ENCODE peak calls at places on chromosomes 1 and 21, in seven cellular contexts. One of them, this sample, is unnamed.

GRCh38 chr1:233075045-233075444 is 124.6 kb downstream of the NTPCR start:
- DNase-seq in heart right ventricle: no peak
- DNase-seq in neural progenitor cell: no peak
- DNase-seq in Panc1: no peak
- DNase-seq in A549: peak
- DNase-seq in cardiac muscle cell: no peak
- DNase-seq in psoas muscle: no peak
- DNase-seq in this sample: no peak

GRCh38 chr1:10280442-10281350 is 70.3 kb downstream of the KIF1B start:
- DNase-seq in A549: no peak
- DNase-seq in Panc1: no peak
- DNase-seq in cardiac muscle cell: no peak
- DNase-seq in heart right ventricle: no peak
- DNase-seq in psoas muscle: no peak
- DNase-seq in neural progenitor cell: no peak
- DNase-seq in this sample: no peak

GRCh38 chr1:88175631-88176226 is 508.3 kb upstream of the PKN2 start:
- DNase-seq in neural progenitor cell: no peak
- DNase-seq in heart right ventricle: no peak
- DNase-seq in psoas muscle: no peak
- DNase-seq in Panc1: no peak
- DNase-seq in cardiac muscle cell: peak
- DNase-seq in A549: peak
- DNase-seq in this sample: peak

GRCh38 chr1:66438062-66438970 is 95.6 kb upstream of the SGIP1 start:
- DNase-seq in Panc1: no peak
- DNase-seq in psoas muscle: no peak
- DNase-seq in heart right ventricle: no peak
- DNase-seq in cardiac muscle cell: no peak
- DNase-seq in neural progenitor cell: no peak
- DNase-seq in A549: no peak
- DNase-seq in this sample: no peak

GRCh38 chr1:82538876-82539275 is 738.1 kb downstream of the ADGRL2 start:
- DNase-seq in heart right ventricle: no peak
- DNase-seq in psoas muscle: no peak
- DNase-seq in A549: no peak
- DNase-seq in Panc1: no peak
- DNase-seq in neural progenitor cell: no peak
- DNase-seq in cardiac muscle cell: no peak
- DNase-seq in this sample: no peak

GRCh38 chr1:94621392-94621791 is 79.8 kb upstream of the F3 start:
- DNase-seq in neural progenitor cell: no peak
- DNase-seq in A549: peak
- DNase-seq in psoas muscle: no peak
- DNase-seq in cardiac muscle cell: no peak
- DNase-seq in Panc1: no peak
- DNase-seq in heart right ventricle: no peak
- DNase-seq in this sample: no peak

GRCh38 chr1:38735651-38736161 is 123.9 kb downstream of the RRAGC start:
- DNase-seq in cardiac muscle cell: no peak
- DNase-seq in Panc1: no peak
- DNase-seq in heart right ventricle: no peak
- DNase-seq in neural progenitor cell: no peak
- DNase-seq in A549: no peak
- DNase-seq in psoas muscle: no peak
- DNase-seq in this sample: no peak

GRCh38 chr1:212752934-212753497 is 38.6 kb downstream of the NSL1 start:
- DNase-seq in heart right ventricle: no peak
- DNase-seq in A549: no peak
- DNase-seq in neural progenitor cell: no peak
- DNase-seq in Panc1: no peak
- DNase-seq in psoas muscle: no peak
- DNase-seq in cardiac muscle cell: no peak
- DNase-seq in this sample: no peak

GRCh38 chr1:154819628-154820590 is 50.2 kb downstream of the KCNN3 start:
- DNase-seq in psoas muscle: no peak
- DNase-seq in A549: peak
- DNase-seq in neural progenitor cell: peak
- DNase-seq in cardiac muscle cell: peak
- DNase-seq in heart right ventricle: no peak
- DNase-seq in Panc1: peak
- DNase-seq in this sample: no peak

GRCh38 chr1:170927955-170928850 is 7.1 kb upstream of the MROH9 start:
- DNase-seq in A549: peak
- DNase-seq in psoas muscle: no peak
- DNase-seq in neural progenitor cell: no peak
- DNase-seq in heart right ventricle: no peak
- DNase-seq in cardiac muscle cell: no peak
- DNase-seq in Panc1: no peak
- DNase-seq in this sample: no peak

GRCh38 chr1:62386351-62387121 is 50.3 kb upstream of the USP1 start:
- DNase-seq in psoas muscle: no peak
- DNase-seq in Panc1: no peak
- DNase-seq in neural progenitor cell: no peak
- DNase-seq in A549: peak
- DNase-seq in cardiac muscle cell: no peak
- DNase-seq in heart right ventricle: no peak
- DNase-seq in this sample: no peak

GRCh38 chr1:111275079-111275478 is 15.6 kb upstream of the CHIA start:
- DNase-seq in psoas muscle: peak
- DNase-seq in heart right ventricle: peak
- DNase-seq in cardiac muscle cell: no peak
- DNase-seq in neural progenitor cell: no peak
- DNase-seq in A549: peak
- DNase-seq in Panc1: peak
- DNase-seq in this sample: no peak

GRCh38 chr1:29990304-29990703 is 733.1 kb downstream of the MATN1 start:
- DNase-seq in Panc1: no peak
- DNase-seq in heart right ventricle: no peak
- DNase-seq in neural progenitor cell: no peak
- DNase-seq in A549: no peak
- DNase-seq in cardiac muscle cell: no peak
- DNase-seq in psoas muscle: no peak
- DNase-seq in this sample: no peak

GRCh38 chr21:38948981-38949380 is 143.3 kb downstream of the ETS2 start:
- DNase-seq in psoas muscle: no peak
- DNase-seq in Panc1: no peak
- DNase-seq in neural progenitor cell: no peak
- DNase-seq in cardiac muscle cell: no peak
- DNase-seq in heart right ventricle: no peak
- DNase-seq in A549: no peak
- DNase-seq in this sample: no peak

GRCh38 chr1:196515904-196516303 is 92.3 kb downstream of the KCNT2 start:
- DNase-seq in psoas muscle: no peak
- DNase-seq in heart right ventricle: no peak
- DNase-seq in cardiac muscle cell: no peak
- DNase-seq in Panc1: no peak
- DNase-seq in neural progenitor cell: peak
- DNase-seq in A549: no peak
- DNase-seq in this sample: no peak

GRCh38 chr1:109482796-109483638 is 688 bp upstream of the ATXN7L2 start:
- DNase-seq in psoas muscle: no peak
- DNase-seq in neural progenitor cell: peak
- DNase-seq in Panc1: no peak
- DNase-seq in heart right ventricle: peak
- DNase-seq in cardiac muscle cell: peak
- DNase-seq in A549: no peak
- DNase-seq in this sample: peak

GRCh38 chr1:221694109-221694508 is 47.8 kb downstream of the DUSP10 start:
- DNase-seq in neural progenitor cell: no peak
- DNase-seq in heart right ventricle: no peak
- DNase-seq in A549: no peak
- DNase-seq in psoas muscle: no peak
- DNase-seq in cardiac muscle cell: no peak
- DNase-seq in Panc1: no peak
- DNase-seq in this sample: no peak

GRCh38 chr1:221692643-221693042 is 49.2 kb downstream of the DUSP10 start:
- DNase-seq in neural progenitor cell: no peak
- DNase-seq in Panc1: no peak
- DNase-seq in heart right ventricle: no peak
- DNase-seq in cardiac muscle cell: no peak
- DNase-seq in psoas muscle: no peak
- DNase-seq in A549: no peak
- DNase-seq in this sample: no peak

GRCh38 chr1:221691320-221691719 is 50.6 kb downstream of the DUSP10 start:
- DNase-seq in neural progenitor cell: no peak
- DNase-seq in Panc1: no peak
- DNase-seq in A549: no peak
- DNase-seq in cardiac muscle cell: no peak
- DNase-seq in heart right ventricle: no peak
- DNase-seq in psoas muscle: no peak
- DNase-seq in this sample: no peak

GRCh38 chr1:221695346-221695745 is 46.5 kb downstream of the DUSP10 start:
- DNase-seq in neural progenitor cell: no peak
- DNase-seq in cardiac muscle cell: no peak
- DNase-seq in A549: no peak
- DNase-seq in Panc1: no peak
- DNase-seq in psoas muscle: no peak
- DNase-seq in heart right ventricle: no peak
- DNase-seq in this sample: no peak

GRCh38 chr1:221693087-221693486 is 48.8 kb downstream of the DUSP10 start:
- DNase-seq in cardiac muscle cell: no peak
- DNase-seq in A549: no peak
- DNase-seq in neural progenitor cell: no peak
- DNase-seq in psoas muscle: no peak
- DNase-seq in Panc1: no peak
- DNase-seq in heart right ventricle: no peak
- DNase-seq in this sample: no peak
- TF ChIP-seq CTCF in cardiac muscle cell: no peak
- TF ChIP-seq CTCF in A549: no peak
- TF ChIP-seq CTCF in neural progenitor cell: peak
- TF ChIP-seq CTCF in psoas muscle: no peak
- TF ChIP-seq CTCF in Panc1: no peak
- TF ChIP-seq CTCF in heart right ventricle: no peak
- TF ChIP-seq CTCF in this sample: no peak

DNA sequence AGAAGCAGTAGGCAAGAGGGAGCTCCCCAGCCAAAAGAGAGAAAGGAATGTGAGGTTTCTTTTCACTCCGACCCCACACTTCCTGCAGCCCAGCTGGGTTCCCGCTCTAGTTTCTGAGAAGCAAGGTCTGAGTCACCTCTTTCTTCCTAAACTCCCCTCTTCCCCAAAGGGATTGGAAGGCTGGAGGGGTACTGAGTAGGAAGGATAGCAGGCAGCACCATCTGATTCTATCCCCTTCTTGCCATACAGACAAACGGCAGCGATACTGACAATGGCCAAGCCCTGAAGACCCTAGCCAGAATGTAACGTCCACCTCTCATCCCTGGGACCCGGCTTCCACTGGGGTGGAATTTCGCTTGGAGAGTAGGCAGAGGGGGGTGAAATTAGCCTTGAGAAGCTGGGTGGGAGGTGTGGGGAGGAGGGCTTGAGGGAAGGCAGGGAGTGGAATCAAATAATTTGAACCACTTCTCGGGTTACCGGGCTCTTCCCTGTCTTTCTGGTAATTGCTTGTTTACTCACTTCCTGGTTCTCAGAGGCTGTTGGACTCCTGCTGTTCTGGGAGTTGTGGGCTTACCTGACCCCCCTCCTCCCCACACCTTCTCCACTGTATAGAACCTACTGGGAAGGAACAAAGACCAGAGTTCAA is 13.2 kb downstream of the IER5 start:
- DNase-seq in heart right ventricle: no peak
- DNase-seq in A549: no peak
- DNase-seq in neural progenitor cell: peak
- DNase-seq in psoas muscle: no peak
- DNase-seq in cardiac muscle cell: no peak
- DNase-seq in Panc1: no peak
- DNase-seq in this sample: no peak
- H3K4me3 ChIP-seq in heart right ventricle: no peak
- H3K4me3 ChIP-seq in A549: no peak
- H3K4me3 ChIP-seq in neural progenitor cell: peak
- H3K4me3 ChIP-seq in psoas muscle: no peak
- H3K4me3 ChIP-seq in cardiac muscle cell: no peak
- H3K4me3 ChIP-seq in Panc1: peak
- H3K4me3 ChIP-seq in this sample: no peak

GRCh38 chr1:65147424-65148177 is 402 bp upstream of the AK4 start:
- DNase-seq in A549: peak
- DNase-seq in cardiac muscle cell: peak
- DNase-seq in Panc1: no peak
- DNase-seq in neural progenitor cell: peak
- DNase-seq in heart right ventricle: peak
- DNase-seq in psoas muscle: peak
- DNase-seq in this sample: peak
- H3K27ac ChIP-seq in A549: peak
- H3K27ac ChIP-seq in cardiac muscle cell: no peak
- H3K27ac ChIP-seq in Panc1: no peak
- H3K27ac ChIP-seq in neural progenitor cell: no peak
- H3K27ac ChIP-seq in heart right ventricle: peak
- H3K27ac ChIP-seq in psoas muscle: peak
- H3K27ac ChIP-seq in this sample: peak

DNA sequence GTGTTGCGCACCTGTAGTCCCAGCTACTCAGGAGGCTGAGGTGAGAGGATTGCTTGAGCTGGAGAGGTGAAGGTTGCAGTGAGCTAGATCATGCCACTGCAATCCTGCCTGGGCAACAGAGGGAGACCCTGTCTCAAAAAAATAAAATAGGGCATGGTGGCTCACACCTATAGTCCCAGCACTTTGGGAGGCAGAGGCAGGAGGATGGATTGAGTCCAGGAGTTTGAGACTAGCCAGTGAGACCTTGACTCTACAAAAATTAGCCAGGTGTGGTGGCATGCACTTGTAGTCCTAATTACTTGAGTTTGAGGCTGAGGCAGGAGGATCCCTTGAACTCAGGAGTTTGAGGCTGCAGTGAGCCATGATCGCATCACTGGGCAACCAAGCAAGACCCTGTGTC is 9.7 kb downstream of the RPL11 start:
- DNase-seq in A549: no peak
- DNase-seq in cardiac muscle cell: no peak
- DNase-seq in psoas muscle: no peak
- DNase-seq in neural progenitor cell: no peak
- DNase-seq in heart right ventricle: no peak
- DNase-seq in Panc1: no peak
- DNase-seq in this sample: no peak
- TF ChIP-seq CTCF in A549: no peak
- TF ChIP-seq CTCF in cardiac muscle cell: no peak
- TF ChIP-seq CTCF in psoas muscle: no peak
- TF ChIP-seq CTCF in neural progenitor cell: no peak
- TF ChIP-seq CTCF in heart right ventricle: no peak
- TF ChIP-seq CTCF in Panc1: no peak
- TF ChIP-seq CTCF in this sample: no peak

GRCh38 chr1:26922201-26922729 is 722 bp downstream of the NUDC start:
- DNase-seq in psoas muscle: no peak
- DNase-seq in heart right ventricle: no peak
- DNase-seq in neural progenitor cell: peak
- DNase-seq in Panc1: no peak
- DNase-seq in cardiac muscle cell: no peak
- DNase-seq in A549: peak
- DNase-seq in this sample: no peak
- H3K4me3 ChIP-seq in psoas muscle: peak
- H3K4me3 ChIP-seq in heart right ventricle: peak
- H3K4me3 ChIP-seq in neural progenitor cell: peak
- H3K4me3 ChIP-seq in Panc1: peak
- H3K4me3 ChIP-seq in cardiac muscle cell: peak
- H3K4me3 ChIP-seq in A549: peak
- H3K4me3 ChIP-seq in this sample: peak